ENCODE peak calls at places on chromosomes 11 and 22, in four cellular contexts. W is endothelial cell of umbilical vein, T is PC-3, N is colonic mucosa. Q is an unnamed sample. For H3K27me3 and H3K36me3, the result is how much of the 10 kb centered on the place peaks cover.

GRCh38 chr11:35619030-35619753 is 932 bp downstream of the FJX1 start:
- DNase-seq in W (peak), T (peak), N (peak), Q (peak)

GRCh38 chr11:1531961-1532586 is 40.0 kb downstream of the DUSP8 start:
- DNase-seq in W (no peak), T (no peak), N (no peak), Q (no peak)

GRCh38 chr22:49519117-49519737 is 308.4 kb downstream of the BRD1 start:
- DNase-seq in W (no peak), T (no peak), N (no peak), Q (no peak)

GRCh38 chr22:20514658-20515406 is 7.4 kb downstream of the MED15 start:
- DNase-seq in W (no peak), T (peak), N (no peak), Q (no peak)

GRCh38 chr11:78796956-78797355 is 222.3 kb upstream of the NARS2 start:
- DNase-seq in W (peak), T (peak), N (no peak), Q (no peak)

GRCh38 chr11:57321996-57322880 is 2.5 kb downstream of the TNKS1BP1 start:
- DNase-seq in W (peak), T (peak), N (peak), Q (peak)

GRCh38 chr11:110894224-110894623 is 182.0 kb upstream of the ARHGAP20 start:
- DNase-seq in W (no peak), T (no peak), N (no peak), Q (no peak)

GRCh38 chr11:1220941-1221721 is 1.7 kb upstream of the MUC5B start:
- DNase-seq in W (no peak), T (no peak), N (peak), Q (no peak)

GRCh38 chr11:27218498-27219038 is 144.4 kb downstream of the CCDC34 start:
- DNase-seq in W (no peak), T (peak), N (no peak), Q (peak)

GRCh38 chr11:111539426-111540113 is 950 bp upstream of the LAYN start:
- DNase-seq in W (no peak), T (no peak), N (no peak), Q (no peak)

GRCh38 chr22:49827853-49828598 is at the start of gene BRD1:
- DNase-seq in W (peak), T (peak), N (peak), Q (peak)

GRCh38 chr11:44997566-44997965 is 46.9 kb upstream of the TP53I11 start:
- DNase-seq in W (no peak), T (no peak), N (no peak), Q (no peak)

GRCh38 chr22:21568207-21569075 is 927 bp downstream of the UBE2L3 start:
- DNase-seq in W (peak), T (no peak), N (peak), Q (peak)

GRCh38 chr11:65716774-65717405 is 3.7 kb downstream of the RNASEH2C start:
- DNase-seq in W (no peak), T (no peak), N (no peak), Q (no peak)

GRCh38 chr11:95919514-95919913 is 4.4 kb downstream of the MTMR2 start:
- DNase-seq in W (no peak), T (no peak), N (no peak), Q (no peak)

GRCh38 chr11:97905101-97905500 is 1115.6 kb upstream of the CNTN5 start:
- DNase-seq in W (no peak), T (no peak), N (no peak), Q (no peak)

GRCh38 chr11:134863294-134863693 is 451.3 kb upstream of the B3GAT1 start:
- DNase-seq in W (no peak), T (no peak), N (no peak), Q (no peak)

GRCh38 chr22:49972163-49973017 is 11.8 kb downstream of the PIM3 start:
- DNase-seq in W (no peak), T (no peak), N (peak), Q (no peak)

GRCh38 chr11:116330439-116331185 is 442.2 kb downstream of the BUD13 start:
- DNase-seq in W (no peak), T (no peak), N (no peak), Q (no peak)

GRCh38 chr11:119590651-119591308 is 138.2 kb downstream of the NECTIN1 start:
- DNase-seq in W (no peak), T (peak), N (no peak), Q (peak)

GRCh38 chr11:117509543-117509942 is 181.9 kb downstream of the CEP164 start:
- DNase-seq in W (no peak), T (no peak), N (no peak), Q (no peak)

GRCh38 chr11:109859325-109859724 is 233.9 kb upstream of the ZC3H12C start:
- DNase-seq in W (peak), T (peak), N (no peak), Q (no peak)

GRCh38 chr11:109085708-109086373 is 336.1 kb upstream of the C11orf87 start:
- DNase-seq in W (no peak), T (peak), N (no peak), Q (no peak)

GRCh38 chr11:95282337-95282751 is 51.3 kb upstream of the SESN3 start:
- DNase-seq in W (no peak), T (no peak), N (no peak), Q (no peak)

GRCh38 chr22:44496305-44496704 is 1.7 kb downstream of the RTL6 start:
- DNase-seq in W (no peak), T (no peak), N (no peak), Q (no peak)

GRCh38 chr22:19719055-19719482 is 4.3 kb upstream of the GP1BB start:
- DNase-seq in W (no peak), T (no peak), N (no peak), Q (peak)

GRCh38 chr11:70112017-70112434 is 33.9 kb downstream of the ANO1 start:
- DNase-seq in W (no peak), T (no peak), N (no peak), Q (no peak)

GRCh38 chr11:36730761-36731160 is 132.7 kb upstream of the RAG2 start:
- DNase-seq in W (no peak), T (no peak), N (no peak), Q (no peak)

GRCh38 chr11:74543991-74544390 is 48.4 kb upstream of the POLD3 start:
- DNase-seq in W (no peak), T (peak), N (no peak), Q (no peak)

GRCh38 chr22:22394589-22394988 is 114.0 kb downstream of the ZNF280B start:
- DNase-seq in W (no peak), T (no peak), N (no peak), Q (no peak)

GRCh38 chr11:123519055-123519796 is 89.2 kb downstream of the GRAMD1B start:
- DNase-seq in W (no peak), T (peak), N (no peak), Q (no peak)

GRCh38 chr11:134357545-134357839 is 25.7 kb downstream of the GLB1L2 start:
- DNase-seq in W (no peak), T (no peak), N (no peak), Q (no peak)

GRCh38 chr11:119223856-119224255 is 17.7 kb downstream of the CBL start:
- DNase-seq in W (no peak), T (no peak), N (no peak), Q (no peak)

GRCh38 chr11:133659542-133660201 is 127.4 kb upstream of the OPCML start:
- DNase-seq in W (no peak), T (no peak), N (no peak), Q (no peak)

GRCh38 chr22:21896951-21897513 is 29.6 kb upstream of the MAPK1 start:
- DNase-seq in W (no peak), T (no peak), N (no peak), Q (no peak)

GRCh38 chr11:77560605-77561004 is 29.1 kb upstream of the AQP11 start:
- DNase-seq in W (no peak), T (peak), N (no peak), Q (peak)

GRCh38 chr11:44992181-44992582 is 41.5 kb upstream of the TP53I11 start:
- DNase-seq in W (no peak), T (no peak), N (no peak), Q (no peak)

GRCh38 chr11:66974724-66975402 is at the start of gene C11orf86:
- DNase-seq in W (no peak), T (no peak), N (peak), Q (no peak)

GRCh38 chr11:22331771-22332170 is 6.4 kb upstream of the SLC17A6 start:
- DNase-seq in W (no peak), T (peak), N (no peak), Q (no peak)
- TF ChIP-seq CTCF in W (no peak), T (peak), N (no peak), Q (no peak)

DNA sequence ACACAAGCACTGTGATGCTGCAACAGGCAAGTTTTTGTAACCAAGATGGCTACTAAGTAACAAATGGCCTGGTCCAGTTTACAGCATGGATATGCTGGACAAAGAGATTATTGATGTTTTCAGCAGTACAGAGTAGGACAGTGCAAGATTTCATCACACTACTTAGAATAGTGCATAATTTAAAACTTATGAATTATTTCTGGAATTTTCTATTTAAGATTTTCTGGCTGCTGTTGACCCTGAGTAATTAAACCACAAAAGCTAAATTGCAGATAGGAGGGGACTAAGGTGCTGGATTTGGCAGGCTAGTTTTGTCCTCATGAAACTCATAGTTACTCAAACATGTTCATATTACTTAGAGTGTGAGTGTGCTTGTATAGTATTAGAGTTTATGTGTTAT is 33.1 kb downstream of the CEP295 start:
- DNase-seq in W (no peak), T (no peak), N (no peak), Q (no peak)
- H3K27me3 ChIP-seq in W (under half), T (under half), N (under half), Q (under half)

DNA sequence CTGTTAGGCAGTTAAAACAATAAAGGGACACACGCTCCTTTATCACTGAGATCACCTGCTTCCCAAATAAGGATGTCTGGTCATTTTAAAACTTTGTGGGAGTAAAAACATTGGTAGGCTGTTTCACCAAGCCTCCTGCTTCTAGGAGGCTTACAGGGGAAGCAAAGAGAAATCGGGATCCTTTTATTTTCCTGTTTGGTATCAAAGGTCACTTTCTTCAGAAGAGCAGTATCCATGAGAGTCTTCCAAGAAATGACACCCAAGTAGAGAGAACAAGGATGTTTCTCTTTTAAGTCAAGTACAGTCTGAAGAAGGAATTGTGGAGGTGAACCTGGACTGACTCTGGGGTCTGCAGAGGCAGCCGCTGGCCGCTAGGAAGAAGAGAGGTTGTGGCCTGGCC is 36.9 kb upstream of the BID start:
- DNase-seq in W (no peak), T (no peak), N (no peak), Q (no peak)
- H3K36me3 ChIP-seq in W (under half), T (under half), N (under half), Q (under half)

DNA sequence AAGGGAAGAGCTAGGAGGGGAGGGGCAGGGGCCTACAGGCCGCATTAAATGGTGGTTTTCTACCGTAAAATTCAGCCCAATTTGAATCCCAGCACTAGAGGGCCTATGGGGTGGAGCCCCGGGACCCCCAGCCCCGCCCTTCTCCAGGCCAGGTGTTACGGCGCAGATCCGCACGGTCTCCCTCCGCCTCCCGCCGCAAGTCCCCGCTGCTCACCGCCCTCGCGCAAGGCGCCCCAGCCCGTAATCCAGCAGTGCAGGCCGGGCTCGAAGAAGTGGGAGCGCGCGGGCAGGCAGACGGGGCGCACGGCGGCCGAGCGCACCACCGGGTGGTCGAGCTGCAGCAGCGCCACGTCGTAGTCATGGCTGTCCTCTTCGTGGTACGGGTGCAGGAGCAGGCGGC is 17.3 kb downstream of the KCTD17 start:
- DNase-seq in W (no peak), T (no peak), N (no peak), Q (no peak)
- TF ChIP-seq CTCF in W (no peak), T (no peak), N (no peak), Q (no peak)

GRCh38 chr11:61552108-61552635 is 28.7 kb downstream of the SYT7 start:
- DNase-seq in W (no peak), T (no peak), N (no peak), Q (no peak)
- H3K27me3 ChIP-seq in W (under half), T (under half), N (under half), Q (under half)

GRCh38 chr11:47842749-47843148 is 5.4 kb downstream of the NUP160 start:
- DNase-seq in W (no peak), T (no peak), N (no peak), Q (no peak)
- H3K36me3 ChIP-seq in W (under half), T (under half), N (under half), Q (half or more)

GRCh38 chr11:5891216-5891800 is 1.7 kb upstream of the OR52E5 start:
- DNase-seq in W (peak), T (peak), N (no peak), Q (peak)

GRCh38 chr11:5887172-5887571 is 5.8 kb upstream of the OR52E5 start:
- DNase-seq in W (no peak), T (no peak), N (no peak), Q (no peak)

GRCh38 chr11:5892908-5893307 is at the start of gene OR52E5:
- DNase-seq in W (no peak), T (no peak), N (no peak), Q (no peak)
- TF ChIP-seq CTCF in W (no peak), T (no peak), N (no peak), Q (no peak)